ENCODE peak calls at places on chromosomes 3 and 15, in four cellular contexts. F is IMR-90, G is ovary, L is GM13976. P is an unnamed sample.

GRCh38 chr3:41662288-41662687 is 299.6 kb downstream of the ULK4 start:
- DNase-seq in F (peak), G (no peak), L (no peak), P (no peak)

GRCh38 chr3:108117245-108117644 is 26.4 kb upstream of the CD47 start:
- DNase-seq in F (peak), G (no peak), L (no peak), P (no peak)

GRCh38 chr3:170815340-170815739 is 54.7 kb downstream of the RPL22L1 start:
- DNase-seq in F (no peak), G (no peak), L (no peak), P (no peak)

GRCh38 chr15:89107984-89108383 is 19.7 kb downstream of the ABHD2 start:
- DNase-seq in F (no peak), G (no peak), L (no peak), P (no peak)

GRCh38 chr3:132038198-132038825 is 3.5 kb upstream of the CPNE4 start:
- DNase-seq in F (peak), G (no peak), L (peak), P (peak)

GRCh38 chr3:182183716-182184430 is 472.1 kb downstream of the SOX2 start:
- DNase-seq in F (no peak), G (no peak), L (no peak), P (no peak)

GRCh38 chr3:151901282-151901945 is 28.0 kb downstream of the SUCNR1 start:
- DNase-seq in F (peak), G (no peak), L (no peak), P (no peak)

GRCh38 chr15:34182942-34183341 is 27.0 kb downstream of the KATNBL1 start:
- DNase-seq in F (no peak), G (no peak), L (no peak), P (no peak)

GRCh38 chr15:45093622-45094357 is 20.2 kb downstream of the DUOX2 start:
- DNase-seq in F (no peak), G (no peak), L (peak), P (no peak)

GRCh38 chr3:128448491-128448890 is 18.2 kb downstream of the DNAJB8 start:
- DNase-seq in F (no peak), G (no peak), L (no peak), P (no peak)

GRCh38 chr3:46463120-46463867 is 1.4 kb downstream of the LTF start:
- DNase-seq in F (no peak), G (no peak), L (no peak), P (no peak)

GRCh38 chr3:42705039-42705767 is 2.6 kb upstream of the HHATL start:
- DNase-seq in F (no peak), G (no peak), L (peak), P (no peak)

GRCh38 chr3:14848906-14849305 is 30.1 kb downstream of the FGD5 start:
- DNase-seq in F (no peak), G (no peak), L (no peak), P (no peak)

GRCh38 chr3:125194061-125194848 is 18.3 kb downstream of the SLC12A8 start:
- DNase-seq in F (peak), G (no peak), L (no peak), P (no peak)

GRCh38 chr3:69902386-69902785 is 97.1 kb upstream of the SAMMSON start:
- DNase-seq in F (no peak), G (no peak), L (no peak), P (no peak)

GRCh38 chr15:95138604-95139270 is 907.4 kb downstream of the MCTP2 start:
- DNase-seq in F (no peak), G (no peak), L (no peak), P (no peak)

GRCh38 chr15:62644874-62645755 is 397.4 kb upstream of the TPM1 start:
- DNase-seq in F (peak), G (no peak), L (no peak), P (no peak)

GRCh38 chr3:99644017-99644416 is 5.6 kb downstream of the COL8A1 start:
- DNase-seq in F (no peak), G (no peak), L (no peak), P (no peak)

GRCh38 chr15:48005921-48006541 is 114.8 kb upstream of the SLC24A5 start:
- DNase-seq in F (no peak), G (no peak), L (no peak), P (no peak)

GRCh38 chr15:56929389-56929788 is 10.9 kb downstream of the TCF12 start:
- DNase-seq in F (peak), G (no peak), L (no peak), P (no peak)

GRCh38 chr3:56711344-56711743 is 28.3 kb upstream of the TASOR start:
- DNase-seq in F (no peak), G (no peak), L (no peak), P (no peak)

GRCh38 chr3:106025151-106025722 is 156.4 kb upstream of the CBLB start:
- DNase-seq in F (peak), G (no peak), L (no peak), P (no peak)

GRCh38 chr3:180516368-180516767 is 85.6 kb upstream of the TTC14 start:
- DNase-seq in F (no peak), G (no peak), L (no peak), P (no peak)

GRCh38 chr3:93973160-93974126 is at the start of gene PROS1:
- DNase-seq in F (peak), G (peak), L (peak), P (peak)

GRCh38 chr15:99929266-99929665 is 196.0 kb upstream of the LYSMD4 start:
- DNase-seq in F (no peak), G (no peak), L (no peak), P (no peak)

GRCh38 chr15:85172846-85173490 is 191.3 kb downstream of the PDE8A start:
- DNase-seq in F (no peak), G (no peak), L (no peak), P (peak)

DNA sequence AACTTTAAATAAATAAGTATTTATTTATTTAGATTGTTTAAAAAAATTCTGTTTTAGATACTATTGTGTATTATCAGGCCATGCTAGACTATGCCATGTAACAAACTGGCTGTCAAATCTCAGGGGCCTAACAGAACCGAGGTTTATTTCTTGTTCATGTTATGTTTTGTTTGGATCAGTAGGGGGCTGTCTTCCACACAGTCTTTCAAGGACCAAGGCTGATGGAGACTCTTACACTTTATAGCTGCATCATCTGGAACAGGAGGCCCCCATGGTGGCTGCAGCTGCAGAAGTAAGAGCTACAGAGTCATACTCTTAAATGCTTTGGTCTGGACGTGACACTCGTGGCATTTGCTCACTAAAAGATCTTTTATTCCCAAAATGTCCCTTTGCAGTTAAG is 33.0 kb upstream of the ARL14 start:
- DNase-seq in F (peak), G (no peak), L (no peak), P (no peak)
- TF ChIP-seq CTCF in F (peak), G (no peak), L (no peak), P (no peak)

GRCh38 chr15:66999046-66999557 is 66.3 kb upstream of the SMAD3 start:
- DNase-seq in F (peak), G (no peak), L (no peak), P (no peak)
- TF ChIP-seq CTCF in F (no peak), G (no peak), L (no peak), P (no peak)

GRCh38 chr15:70974004-70974832 is 81.6 kb downstream of the LRRC49 start:
- DNase-seq in F (peak), G (no peak), L (no peak), P (peak)
- TF ChIP-seq CTCF in F (peak), G (no peak), L (no peak), P (peak)

GRCh38 chr15:40743921-40744809 is 10.9 kb downstream of the RMDN3 start:
- DNase-seq in F (peak), G (no peak), L (no peak), P (peak)
- TF ChIP-seq CTCF in F (no peak), G (no peak), L (no peak), P (no peak)

GRCh38 chr3:119551525-119552063 is 7.8 kb downstream of the CD80 start:
- DNase-seq in F (no peak), G (no peak), L (no peak), P (no peak)

GRCh38 chr3:119555929-119556328 is 3.5 kb downstream of the CD80 start:
- DNase-seq in F (no peak), G (no peak), L (no peak), P (no peak)

GRCh38 chr3:119555309-119555735 is 4.1 kb downstream of the CD80 start:
- DNase-seq in F (no peak), G (no peak), L (no peak), P (no peak)

DNA sequence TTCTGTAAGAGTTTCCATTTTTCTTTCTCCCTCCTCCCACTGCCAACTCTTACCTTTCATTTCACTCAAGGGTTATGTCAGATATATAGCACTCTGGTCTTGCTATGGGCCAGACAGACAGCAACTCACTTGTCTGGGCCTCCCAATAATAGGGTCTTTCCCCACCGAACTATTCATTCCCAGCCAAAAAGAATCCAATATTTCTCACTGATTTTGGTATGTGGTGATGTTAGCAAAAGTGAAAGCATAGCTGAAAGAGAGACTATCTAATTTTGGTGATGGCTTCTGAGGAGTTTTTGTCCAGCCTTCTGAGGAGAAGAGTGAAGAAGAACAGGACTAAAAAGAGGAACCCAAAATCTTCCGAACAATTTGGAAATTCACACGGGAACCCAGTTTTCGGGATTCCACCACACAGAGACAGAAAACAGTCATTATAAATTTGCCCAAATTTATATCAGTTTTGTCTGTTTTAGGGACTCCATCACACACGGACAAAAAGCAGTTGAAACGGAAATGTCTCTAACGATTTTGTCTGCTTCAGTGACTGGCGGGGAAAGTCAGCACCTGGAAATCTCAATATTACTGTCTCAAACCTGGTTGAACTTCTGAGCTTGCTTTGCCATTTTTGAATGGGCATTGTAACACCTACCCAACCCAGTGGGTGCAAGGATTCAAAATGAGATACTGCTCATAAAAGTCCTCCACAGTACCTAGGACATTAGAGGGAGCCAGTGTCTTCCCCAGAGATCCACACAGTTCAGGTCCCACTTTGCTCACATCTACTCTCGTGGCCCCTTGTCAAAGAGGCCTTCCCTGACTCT is 9.1 kb downstream of the CD80 start:
- DNase-seq in F (no peak), G (no peak), L (peak), P (no peak)
- TF ChIP-seq CTCF in F (no peak), G (no peak), L (no peak), P (no peak)

GRCh38 chr3:186483611-186484340 is 60.4 kb downstream of the CRYGS start:
- DNase-seq in F (peak), G (no peak), L (no peak), P (no peak)

GRCh38 chr3:186487037-186487436 is 57.1 kb downstream of the CRYGS start:
- DNase-seq in F (no peak), G (no peak), L (no peak), P (no peak)

GRCh38 chr3:186492594-186492993 is 51.6 kb downstream of the CRYGS start:
- DNase-seq in F (no peak), G (no peak), L (no peak), P (peak)

GRCh38 chr3:186489507-186489906 is 54.7 kb downstream of the CRYGS start:
- DNase-seq in F (no peak), G (no peak), L (no peak), P (peak)

GRCh38 chr3:186487819-186488218 is 56.4 kb downstream of the CRYGS start:
- DNase-seq in F (no peak), G (no peak), L (no peak), P (no peak)
- TF ChIP-seq CTCF in F (no peak), G (no peak), L (no peak), P (no peak)

GRCh38 chr3:47850803-47851417 is 48.0 kb downstream of the DHX30 start:
- DNase-seq in F (no peak), G (no peak), L (no peak), P (no peak)
- TF ChIP-seq CTCF in F (no peak), G (no peak), L (no peak), P (no peak)

P was measured in cardiac fibroblast.